ENCODE peak calls at places on chromosomes 7 and 10, in four cellular contexts. U is activated CD4-positive, alpha-beta T cell treated with anti-CD3 and anti-CD28 coated beads, Interleukin-2, amount 10 ng/mL, durations not matched to agents 7 days and 5 days; J is endothelial cell; E is activated CD4-positive, CD25-positive, alpha-beta regulatory T cell. Q is an unnamed sample.

GRCh38 chr7:3548815-3549214 is 247.8 kb downstream of the SDK1 start:
- DNase-seq in J (no peak), U (no peak), E (no peak), Q (no peak)

GRCh38 chr7:15839415-15840100 is 153.1 kb upstream of the MEOX2 start:
- DNase-seq in U (no peak), J (peak; percentile 58), E (no peak), Q (peak; percentile 60)

GRCh38 chr10:57657164-57657765 is 610.4 kb downstream of the IPMK start:
- DNase-seq in J (peak; percentile 61), U (peak; percentile 28), E (no peak), Q (peak; percentile 23)

GRCh38 chr10:99788598-99789259 is 6.3 kb downstream of the ABCC2 start:
- DNase-seq in E (no peak), U (no peak), J (no peak), Q (no peak)

GRCh38 chr7:16794990-16795389 is 9.8 kb downstream of the AGR2 start:
- DNase-seq in J (no peak), E (no peak), U (no peak), Q (no peak)

GRCh38 chr7:32462966-32463365 is 27.2 kb downstream of the LSM5 start:
- DNase-seq in U (no peak), E (no peak), J (no peak), Q (no peak)

GRCh38 chr10:72793752-72794151 is 99.8 kb upstream of the OIT3 start:
- DNase-seq in U (no peak), E (no peak), J (no peak), Q (no peak)

GRCh38 chr10:27482984-27483956 is 20.8 kb upstream of the RAB18 start:
- DNase-seq in E (no peak), U (no peak), J (no peak), Q (no peak)

GRCh38 chr10:4596951-4597350 is 229.1 kb upstream of the AKR1E2 start:
- DNase-seq in E (no peak), J (no peak), U (no peak), Q (no peak)

GRCh38 chr10:100522945-100523344 is 3.3 kb upstream of the SEC31B start:
- DNase-seq in U (no peak), J (no peak), E (no peak), Q (no peak)

GRCh38 chr10:132523561-132524442 is 13.8 kb upstream of the INPP5A start:
- DNase-seq in U (no peak), E (no peak), J (no peak), Q (no peak)

GRCh38 chr7:2461268-2462026 is 14.8 kb downstream of the GRIFIN start:
- DNase-seq in U (no peak), J (no peak), E (no peak), Q (no peak)

GRCh38 chr7:57384380-57384779 is 65.6 kb upstream of the ZNF716 start:
- DNase-seq in E (no peak), U (no peak), J (no peak), Q (no peak)

GRCh38 chr10:27558612-27559020 is 54.5 kb downstream of the RAB18 start:
- DNase-seq in U (peak; percentile 48), J (peak; percentile 47), E (no peak), Q (peak; percentile 28)

GRCh38 chr10:75774780-75775490 is 343.5 kb downstream of the LRMDA start:
- DNase-seq in J (no peak), U (no peak), E (no peak), Q (no peak)

GRCh38 chr10:13503745-13504463 is 24.9 kb downstream of the BEND7 start:
- DNase-seq in E (no peak), J (no peak), U (no peak), Q (no peak)

GRCh38 chr7:157759246-157759805 is 422.5 kb downstream of the DNAJB6 start:
- DNase-seq in U (no peak), J (no peak), E (no peak), Q (no peak)

GRCh38 chr7:108099650-108100049 is 30.5 kb downstream of the LAMB4 start:
- DNase-seq in U (no peak), E (no peak), J (no peak), Q (no peak)

GRCh38 chr7:96179863-96180262 is 142.0 kb downstream of the SLC25A13 start:
- DNase-seq in U (no peak), E (no peak), J (no peak), Q (no peak)

GRCh38 chr10:73625004-73625883 is 16.0 kb downstream of the MYOZ1 start:
- DNase-seq in E (no peak), J (peak; percentile 20), U (peak; percentile 17), Q (peak; percentile 28)

GRCh38 chr7:93985101-93985500 is 19.1 kb downstream of the BET1 start:
- DNase-seq in U (no peak), J (no peak), E (no peak), Q (no peak)

GRCh38 chr10:78502208-78502943 is 468.7 kb downstream of the RPS24 start:
- DNase-seq in J (no peak), U (no peak), E (no peak), Q (no peak)